ENCODE peak calls at places on chromosome 14, in seven cellular contexts. L is HCT116, Y is IMR-90, G is tibial nerve, T is stomach, Q is right lobe of liver, P is breast epithelium. F is an unnamed sample. For H3K4me1, the result is how much of the 10 kb centered on the place peaks cover.

GRCh38 chr14:55805250-55805649 is 225.2 kb downstream of the KTN1 start:
- DNase-seq in Y (no peak), L (no peak), T (no peak), Q (no peak), P (no peak), G (no peak), F (no peak)

GRCh38 chr14:103808403-103809001 is 38.9 kb downstream of the PPP1R13B start:
- DNase-seq in L (peak), T (peak), Q (peak), G (peak), Y (peak), P (peak), F (peak)

GRCh38 chr14:102731101-102731870 is 46.0 kb upstream of the TRAF3 start:
- DNase-seq in L (no peak), T (no peak), P (no peak), G (no peak), Y (no peak), Q (no peak), F (no peak)

GRCh38 chr14:24982472-24983155 is 67.3 kb downstream of the STXBP6 start:
- DNase-seq in Q (no peak), P (no peak), L (no peak), Y (peak), G (no peak), T (no peak), F (no peak)

GRCh38 chr14:55698051-55698450 is 118.0 kb downstream of the KTN1 start:
- DNase-seq in T (no peak), L (no peak), Q (no peak), G (no peak), P (no peak), Y (no peak), F (no peak)

GRCh38 chr14:98112211-98112780 is 1159.7 kb downstream of the BCL11B start:
- DNase-seq in G (no peak), P (no peak), Y (no peak), L (no peak), T (no peak), Q (no peak), F (no peak)

GRCh38 chr14:32693114-32693513 is 245.6 kb upstream of the NPAS3 start:
- DNase-seq in T (no peak), Q (no peak), P (no peak), Y (peak), G (no peak), L (no peak), F (no peak)

GRCh38 chr14:63405715-63406114 is 87.0 kb upstream of the GPHB5 start:
- DNase-seq in P (no peak), Y (no peak), L (no peak), Q (no peak), G (no peak), T (no peak), F (no peak)

GRCh38 chr14:69715725-69716482 is 51.0 kb upstream of the SRSF5 start:
- DNase-seq in G (no peak), Y (peak), L (no peak), Q (no peak), P (peak), T (peak), F (no peak)

DNA sequence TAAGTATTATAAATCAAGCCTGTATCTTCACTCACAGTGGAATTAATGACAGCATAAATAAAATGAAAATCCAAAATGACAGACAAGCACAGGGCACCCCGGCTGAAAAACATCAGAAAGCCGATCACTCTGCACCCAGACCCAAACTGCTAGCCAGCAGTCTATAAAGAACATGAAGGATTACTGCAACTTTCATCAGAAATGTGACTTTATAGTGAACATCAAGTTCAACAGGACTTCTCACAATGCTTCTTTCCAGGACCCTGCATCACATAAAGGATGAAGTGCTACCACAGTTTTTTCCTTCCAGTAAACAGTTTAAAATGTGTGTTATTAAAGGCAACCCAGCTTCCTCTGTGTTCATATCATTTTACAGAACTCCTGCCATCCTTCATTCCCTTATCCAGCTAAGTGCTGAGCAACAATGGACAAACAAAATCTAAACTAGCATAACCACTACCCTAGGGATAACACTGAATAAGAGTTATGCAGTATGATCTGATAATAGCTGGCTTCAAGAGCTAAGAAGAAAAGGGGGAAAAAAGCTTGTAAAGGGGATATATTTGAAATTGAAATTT is 280.3 kb upstream of the DIO2 start:
- DNase-seq in Y (peak), L (no peak), T (no peak), P (no peak), Q (no peak), G (no peak), F (no peak)
- H3K4me3 ChIP-seq in Y (no peak), L (no peak), T (no peak), P (no peak), Q (no peak), G (no peak), F (no peak)

GRCh38 chr14:89955418-89956293 is at the start of gene TDP1:
- DNase-seq in P (peak), T (peak), L (peak), G (peak), Y (peak), Q (peak), F (peak)
- TF ChIP-seq POLR2A in P (peak), T (peak), L (peak), G (peak), Y (peak), Q (peak), F (peak)

DNA sequence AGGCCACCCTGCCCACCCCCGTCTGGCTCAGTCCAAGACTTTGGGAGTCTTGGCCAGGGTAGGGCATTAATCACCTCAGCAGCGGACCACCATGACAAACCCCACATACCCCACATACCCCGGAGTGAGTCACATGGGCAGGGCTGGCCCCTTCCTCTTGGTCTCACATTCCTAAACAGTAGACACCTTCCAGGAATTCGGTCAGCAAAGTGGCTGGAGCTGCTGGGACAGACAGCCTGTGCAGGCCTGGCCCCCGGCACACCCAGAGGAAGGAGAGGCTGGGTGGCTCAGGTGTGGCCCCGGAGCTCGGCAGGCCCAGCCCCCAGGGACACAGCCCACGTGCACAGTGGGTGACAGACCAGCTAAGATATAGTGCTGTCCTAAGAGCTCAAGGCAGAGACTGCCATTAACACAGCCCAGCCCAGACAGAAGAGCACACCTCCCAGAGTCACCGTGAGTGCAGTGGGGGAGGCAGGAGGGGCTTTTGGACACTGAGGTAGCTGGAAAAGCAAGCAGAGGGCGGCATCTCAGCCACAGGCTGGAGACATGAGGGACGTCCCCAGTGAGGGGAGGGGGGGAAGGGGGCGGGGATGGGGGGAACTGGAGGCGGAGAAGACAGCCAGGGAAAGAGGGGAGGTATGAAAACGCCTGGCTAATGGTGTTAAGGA is 24.0 kb downstream of the CCDC85C start:
- DNase-seq in Y (peak), P (peak), Q (no peak), G (no peak), L (peak), T (peak), F (no peak)
- H3K4me1 ChIP-seq in Y (half or more), P (under half), Q (under half), G (under half), L (half or more), T (half or more), F (under half)

DNA sequence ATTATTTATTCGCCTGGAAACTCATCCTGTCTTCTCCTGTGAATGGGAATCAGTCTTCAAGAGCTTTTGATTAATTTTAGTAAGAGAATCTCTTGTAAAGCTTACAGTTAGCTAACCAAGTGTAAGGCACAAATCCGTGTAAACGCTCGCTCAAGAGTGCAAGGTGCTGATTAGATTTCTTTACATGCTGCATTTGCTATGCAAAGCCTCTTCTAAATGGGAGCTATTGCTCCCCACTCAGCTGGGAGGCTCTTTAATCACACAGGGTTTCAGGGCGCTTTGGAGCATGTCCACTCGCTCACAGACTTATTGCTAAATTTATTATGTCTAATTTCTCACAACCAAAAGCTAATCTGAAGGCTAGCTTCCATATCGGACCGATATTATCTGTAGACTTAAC is 5.0 kb downstream of the FLRT2 start:
- DNase-seq in G (no peak), Y (no peak), T (no peak), L (no peak), P (no peak), Q (no peak), F (no peak)
- H3K4me3 ChIP-seq in G (peak), Y (peak), T (peak), L (no peak), P (peak), Q (peak), F (peak)

GRCh38 chr14:100345711-100346110 is 22.6 kb downstream of the SLC25A47 start:
- DNase-seq in L (no peak), G (no peak), Y (no peak), P (no peak), Q (no peak), T (no peak), F (no peak)
- TF ChIP-seq POLR2A in L (no peak), G (no peak), Y (no peak), P (no peak), Q (no peak), T (no peak), F (no peak)

GRCh38 chr14:54488318-54488645 is 498 bp downstream of the GMFB start:
- DNase-seq in L (no peak), Q (no peak), P (no peak), G (no peak), T (no peak), Y (no peak), F (no peak)

GRCh38 chr14:54489318-54489683 is 521 bp upstream of the GMFB start:
- DNase-seq in Y (no peak), P (no peak), T (no peak), L (no peak), Q (no peak), G (no peak), F (no peak)

GRCh38 chr14:54489731-54490447 is 1.1 kb upstream of the GMFB start:
- DNase-seq in L (no peak), Q (no peak), T (no peak), Y (no peak), P (no peak), G (no peak), F (no peak)

GRCh38 chr14:54487771-54488170 is 1.0 kb downstream of the GMFB start:
- DNase-seq in T (no peak), Y (peak), L (no peak), P (no peak), G (no peak), Q (no peak), F (no peak)

GRCh38 chr14:54488646-54489317 is at the start of gene GMFB:
- DNase-seq in P (peak), L (peak), G (peak), Y (peak), T (peak), Q (peak), F (peak)
- H3K4me1 ChIP-seq in P (under half), L (under half), G (under half), Y (under half), T (half or more), Q (under half), F (half or more)

GRCh38 chr14:35809597-35809996 is 502 bp upstream of the RALGAPA1 start:
- DNase-seq in L (no peak), G (no peak), P (no peak), T (no peak), Y (no peak), Q (no peak), F (no peak)
- H3K4me3 ChIP-seq in L (no peak), G (peak), P (peak), T (peak), Y (no peak), Q (peak), F (peak)

GRCh38 chr14:23557946-23558345 is 1.9 kb downstream of the THTPA start:
- DNase-seq in Q (no peak), G (no peak), L (no peak), Y (no peak), T (no peak), P (no peak), F (no peak)

GRCh38 chr14:23557521-23557920 is 1.4 kb downstream of the THTPA start:
- DNase-seq in G (no peak), Y (no peak), P (no peak), T (no peak), L (no peak), Q (no peak), F (no peak)

GRCh38 chr14:23555533-23555881 is 564 bp upstream of the THTPA start:
- DNase-seq in P (no peak), G (no peak), Q (no peak), Y (no peak), T (no peak), L (no peak), F (no peak)

GRCh38 chr14:23556700-23557440 is 799 bp downstream of the THTPA start:
- DNase-seq in T (no peak), L (no peak), Q (no peak), G (no peak), P (no peak), Y (no peak), F (peak)

DNA sequence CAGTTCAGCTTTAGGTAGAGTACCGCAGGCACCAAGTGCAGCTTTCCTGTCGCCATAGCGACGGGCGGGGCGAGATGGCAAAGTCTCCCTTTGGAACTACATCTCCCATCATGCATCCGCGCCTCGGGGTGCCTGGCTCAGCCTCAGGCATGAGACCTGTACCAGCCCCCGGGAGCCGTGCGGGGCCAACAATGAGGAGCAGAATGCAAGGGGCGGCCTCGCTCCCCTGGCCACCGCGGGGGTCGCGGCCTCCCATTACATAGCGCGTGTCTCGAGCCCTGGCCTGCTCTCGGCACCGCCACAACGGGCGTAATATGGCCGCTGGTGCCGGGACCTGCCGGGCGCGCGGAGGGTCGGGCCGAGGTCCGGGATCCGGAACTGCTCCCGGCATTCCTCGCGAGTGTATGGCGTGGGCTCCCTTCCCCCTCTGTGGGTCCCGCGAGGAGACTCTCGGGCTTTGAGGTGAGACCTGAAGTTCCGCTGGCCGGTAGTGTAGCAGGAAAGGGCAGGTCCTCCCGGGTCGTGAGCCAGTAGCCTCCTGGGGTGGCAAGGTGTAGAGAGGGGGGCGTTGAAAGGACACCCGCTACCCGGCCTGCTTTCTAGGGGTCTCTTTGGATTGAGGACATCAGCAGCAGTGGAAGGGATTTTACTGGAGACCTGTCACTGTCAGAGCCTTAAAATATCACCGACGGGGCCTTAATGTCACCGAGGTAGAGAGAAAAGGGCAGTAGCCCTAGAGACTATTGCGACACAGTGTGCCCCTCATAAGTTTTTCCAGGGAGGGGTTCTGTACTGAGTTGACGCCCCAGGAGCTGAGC is at the start of gene THTPA:
- DNase-seq in G (peak), P (peak), Y (peak), Q (peak), L (peak), T (peak), F (peak)
- TF ChIP-seq POLR2A in G (peak), P (no peak), Y (peak), Q (no peak), L (peak), T (peak), F (no peak)

GRCh38 chr14:54672181-54672580 is 105.3 kb downstream of the SAMD4A start:
- DNase-seq in Y (no peak), Q (no peak), G (no peak), L (no peak), T (no peak), P (no peak), F (no peak)
- H3K4me1 ChIP-seq in Y (under half), Q (under half), G (under half), L (under half), T (half or more), P (under half), F (under half)

F was measured in spleen.